ENCODE peak calls at places on chromosomes 4 and X, in five cellular contexts. E, M, Z, O and X are unnamed samples.

GRCh38 chr4:40978548-40978947 is 228.8 kb downstream of the NSUN7 start:
- DNase-seq in E (no peak), M (peak; percentile 53), O (no peak), Z (no peak), X (no peak)

GRCh38 chr4:94345267-94345666 is 2.6 kb upstream of the HPGDS start:
- DNase-seq in E (no peak), M (no peak), Z (no peak), O (no peak), X (no peak)

GRCh38 chr4:53906786-53907185 is 157.6 kb downstream of the CHIC2 start:
- DNase-seq in E (no peak), Z (no peak), M (peak; percentile 23), O (no peak), X (no peak)

GRCh38 chrX:45807572-45808425 is 607.1 kb upstream of the DIPK2B start:
- DNase-seq in M (peak; percentile 72), O (peak; percentile 50), E (peak; percentile 63), Z (no peak), X (peak; percentile 25)

GRCh38 chr4:54254915-54255246 is 25.8 kb downstream of the PDGFRA start:
- DNase-seq in Z (no peak), M (peak; percentile 40), E (no peak), O (no peak), X (no peak)

GRCh38 chr4:129971419-129971818 is 875.5 kb downstream of the C4orf33 start:
- DNase-seq in O (no peak), Z (no peak), E (no peak), M (no peak), X (no peak)

GRCh38 chr4:42655921-42656735 is 777 bp downstream of the ATP8A1 start:
- DNase-seq in E (no peak), O (peak; percentile 23), M (no peak), Z (peak; percentile 25), X (no peak)

GRCh38 chr4:10701702-10702460 is 17.3 kb upstream of the CLNK start:
- DNase-seq in O (peak; percentile 23), M (no peak), E (no peak), Z (no peak), X (no peak)

GRCh38 chrX:72569786-72570185 is 2.9 kb downstream of the HDAC8 start:
- DNase-seq in O (peak; percentile 21), Z (no peak), M (peak; percentile 73), E (peak; percentile 7), X (no peak)

GRCh38 chrX:48958635-48959094 is 1.3 kb upstream of the OTUD5 start:
- DNase-seq in M (peak; percentile 59), E (no peak), O (peak; percentile 49), Z (no peak), X (no peak)

GRCh38 chrX:75131973-75132627 is 24.0 kb downstream of the ABCB7 start:
- DNase-seq in O (no peak), M (no peak), Z (peak; percentile 26), E (no peak), X (no peak)

GRCh38 chr4:151144329-151145072 is 45.1 kb downstream of the RPS3A start:
- DNase-seq in M (no peak), O (no peak), Z (no peak), E (no peak), X (no peak)

GRCh38 chr4:17681921-17682566 is 67.6 kb downstream of the MED28 start:
- DNase-seq in O (no peak), Z (no peak), E (no peak), M (no peak), X (no peak)

GRCh38 chr4:38678078-38678477 is 14.1 kb downstream of the KLF3 start:
- DNase-seq in E (no peak), O (peak; percentile 63), M (peak; percentile 88), Z (no peak), X (no peak)